ENCODE peak calls at places on chromosomes 1 and 21, in six cellular contexts. S is GM06990, W is M059J, T is RWPE1, B is GM19239, O is NCI-H748 treated with DMSO at 0.1 percent for 48 hours. M is an unnamed sample.

GRCh38 chr21:42565206-42565810 is 51.7 kb downstream of the SLC37A1 start:
- DNase-seq in S (no peak), W (no peak), T (no peak), B (no peak), O (no peak), M (no peak)

GRCh38 chr1:9349331-9349851 is 56.7 kb downstream of the SPSB1 start:
- DNase-seq in S (no peak), W (no peak), T (no peak), B (no peak), O (no peak), M (no peak)

GRCh38 chr1:110597966-110598365 is 8.2 kb downstream of the KCNA2 start:
- DNase-seq in S (no peak), W (no peak), T (no peak), B (no peak), O (no peak), M (no peak)

GRCh38 chr1:108706643-108707042 is 6.1 kb upstream of the FNDC7 start:
- DNase-seq in S (no peak), W (no peak), T (no peak), B (no peak), O (no peak), M (no peak)

GRCh38 chr1:186780081-186780480 is 48.7 kb upstream of the PLA2G4A start:
- DNase-seq in S (no peak), W (no peak), T (no peak), B (no peak), O (no peak), M (no peak)

GRCh38 chr1:8816831-8817412 is 518 bp downstream of the RERE start:
- DNase-seq in S (peak), W (peak), T (no peak), B (no peak), O (no peak), M (peak)

GRCh38 chr1:2914702-2915101 is 106.6 kb upstream of the ACTRT2 start:
- DNase-seq in S (no peak), W (no peak), T (no peak), B (no peak), O (no peak), M (no peak)

GRCh38 chr1:88519156-88519555 is 164.9 kb upstream of the PKN2 start:
- DNase-seq in S (no peak), W (peak), T (no peak), B (no peak), O (no peak), M (no peak)

GRCh38 chr1:201795066-201795465 is 33.9 kb upstream of the IPO9 start:
- DNase-seq in S (no peak), W (no peak), T (peak), B (no peak), O (no peak), M (no peak)

GRCh38 chr1:93768380-93768863 is 86.8 kb upstream of the BCAR3 start:
- DNase-seq in S (no peak), W (no peak), T (no peak), B (no peak), O (no peak), M (no peak)

GRCh38 chr1:198153103-198153502 is 3.7 kb upstream of the NEK7 start:
- DNase-seq in S (no peak), W (peak), T (no peak), B (no peak), O (no peak), M (no peak)

GRCh38 chr1:1144122-1144842 is 28.4 kb upstream of the C1orf159 start:
- DNase-seq in S (peak), W (no peak), T (no peak), B (peak), O (no peak), M (peak)

GRCh38 chr1:64966158-64966963 is at the start of gene JAK1:
- DNase-seq in S (peak), W (peak), T (peak), B (peak), O (peak), M (peak)

GRCh38 chr1:156097499-156098178 is 15.4 kb upstream of the MEX3A start:
- DNase-seq in S (peak), W (no peak), T (no peak), B (no peak), O (no peak), M (no peak)

GRCh38 chr21:37762606-37763005 is 153.7 kb downstream of the KCNJ6 start:
- DNase-seq in S (no peak), W (no peak), T (no peak), B (no peak), O (no peak), M (no peak)

GRCh38 chr1:150546294-150546937 is 2.8 kb upstream of the ADAMTSL4 start:
- DNase-seq in S (no peak), W (no peak), T (no peak), B (no peak), O (no peak), M (no peak)

GRCh38 chr1:10511494-10511885 is 36.7 kb downstream of the PEX14 start:
- DNase-seq in S (no peak), W (no peak), T (no peak), B (no peak), O (no peak), M (no peak)

GRCh38 chr1:81186271-81186670 is 614.5 kb upstream of the ADGRL2 start:
- DNase-seq in S (no peak), W (peak), T (peak), B (no peak), O (no peak), M (no peak)

GRCh38 chr1:9257851-9258250 is 23.3 kb downstream of the H6PD start:
- DNase-seq in S (no peak), W (no peak), T (no peak), B (no peak), O (no peak), M (no peak)

GRCh38 chr1:190479028-190479427 is 1.4 kb upstream of the BRINP3 start:
- DNase-seq in S (no peak), W (no peak), T (no peak), B (no peak), O (peak), M (no peak)

GRCh38 chr21:43005635-43006034 is 31.3 kb downstream of the PKNOX1 start:
- DNase-seq in S (no peak), W (no peak), T (no peak), B (no peak), O (no peak), M (no peak)

GRCh38 chr1:161196521-161197451 is 2.1 kb downstream of the ADAMTS4 start:
- DNase-seq in S (no peak), W (no peak), T (no peak), B (no peak), O (no peak), M (no peak)

GRCh38 chr1:209759829-209760359 is 4.0 kb downstream of the TRAF3IP3 start:
- DNase-seq in S (no peak), W (no peak), T (no peak), B (no peak), O (no peak), M (no peak)

GRCh38 chr1:24932284-24932683 is 2.2 kb upstream of the RUNX3 start:
- DNase-seq in S (peak), W (no peak), T (peak), B (peak), O (no peak), M (no peak)

GRCh38 chr1:235908742-235909520 is 42.2 kb upstream of the LYST start:
- DNase-seq in S (no peak), W (peak), T (peak), B (no peak), O (no peak), M (no peak)

GRCh38 chr1:170309389-170310013 is 163.7 kb downstream of the NTMT2 start:
- DNase-seq in S (no peak), W (peak), T (no peak), B (no peak), O (no peak), M (no peak)

GRCh38 chr1:247443641-247444040 is 14.3 kb downstream of the OR2B11 start:
- DNase-seq in S (no peak), W (no peak), T (no peak), B (no peak), O (no peak), M (no peak)

GRCh38 chr1:246279402-246279801 is 227.7 kb downstream of the SMYD3 start:
- DNase-seq in S (no peak), W (no peak), T (no peak), B (no peak), O (no peak), M (no peak)

GRCh38 chr1:15153842-15154479 is 414 bp downstream of the TMEM51 start:
- DNase-seq in S (no peak), W (peak), T (peak), B (no peak), O (peak), M (peak)

GRCh38 chr1:245096330-245097066 is 58.3 kb upstream of the KIF26B start:
- DNase-seq in S (no peak), W (no peak), T (no peak), B (no peak), O (no peak), M (no peak)

GRCh38 chr21:32597205-32597604 is 11.9 kb upstream of the TCP10L start:
- DNase-seq in S (no peak), W (peak), T (peak), B (no peak), O (no peak), M (no peak)

GRCh38 chr1:3858231-3858981 is 1.1 kb downstream of the DFFB start:
- DNase-seq in S (no peak), W (peak), T (peak), B (no peak), O (no peak), M (no peak)

GRCh38 chr1:153742411-153743142 is 14.7 kb downstream of the INTS3 start:
- DNase-seq in S (peak), W (peak), T (no peak), B (no peak), O (no peak), M (no peak)

GRCh38 chr1:12384836-12385456 is 155.1 kb downstream of the VPS13D start:
- DNase-seq in S (no peak), W (no peak), T (no peak), B (no peak), O (no peak), M (no peak)

GRCh38 chr21:44337941-44338895 is 972 bp downstream of the CFAP410 start:
- DNase-seq in S (peak), W (peak), T (peak), B (no peak), O (peak), M (no peak)

GRCh38 chr1:89203166-89203565 is 4.4 kb upstream of the GBP4 start:
- DNase-seq in S (no peak), W (peak), T (peak), B (no peak), O (no peak), M (no peak)

GRCh38 chr1:53617382-53618217 is 121.4 kb downstream of the GLIS1 start:
- DNase-seq in S (no peak), W (peak), T (no peak), B (no peak), O (no peak), M (no peak)

M was measured in CD8-positive, alpha-beta T cell.